ENCODE peak calls at places on chromosomes 3 and 15, in four cellular contexts. V, L, U and J are unnamed samples.

GRCh38 chr3:5729852-5730251 is 542.3 kb downstream of the EDEM1 start:
- DNase-seq in V (peak), L (no peak), U (no peak), J (no peak)

GRCh38 chr3:138359549-138360271 is 11.3 kb downstream of the MRAS start:
- DNase-seq in V (no peak), L (peak), U (no peak), J (no peak)

GRCh38 chr3:140186421-140186920 is 251.5 kb downstream of the CLSTN2 start:
- DNase-seq in V (no peak), L (peak), U (no peak), J (no peak)

GRCh38 chr3:81716870-81717509 is 44.5 kb downstream of the GBE1 start:
- DNase-seq in V (no peak), L (peak), U (no peak), J (no peak)

GRCh38 chr15:58582150-58582549 is 150.4 kb downstream of the LIPC start:
- DNase-seq in V (no peak), L (no peak), U (no peak), J (no peak)

GRCh38 chr15:71443538-71443937 is 328.3 kb downstream of the THSD4 start:
- DNase-seq in V (peak), L (peak), U (no peak), J (peak)

GRCh38 chr3:194330579-194330978 is 20.5 kb downstream of the CPN2 start:
- DNase-seq in V (no peak), L (peak), U (peak), J (no peak)

GRCh38 chr15:43954181-43954621 is 127.4 kb downstream of the WDR76 start:
- DNase-seq in V (no peak), L (peak), U (no peak), J (no peak)

GRCh38 chr3:101036213-101036618 is 43.0 kb upstream of the ABI3BP start:
- DNase-seq in V (peak), L (peak), U (peak), J (no peak)
- H3K4me3 ChIP-seq in V (no peak), L (no peak), U (no peak), J (no peak)

GRCh38 chr3:55486101-55486856 is 827 bp downstream of the WNT5A start:
- DNase-seq in V (peak), L (peak), U (peak), J (peak)
- H3K4me3 ChIP-seq in V (peak), L (peak), U (peak), J (peak)

GRCh38 chr15:51620647-51621046 is 1.9 kb downstream of the DMXL2 start:
- DNase-seq in V (no peak), L (no peak), U (no peak), J (no peak)
- H3K4me3 ChIP-seq in V (peak), L (no peak), U (peak), J (no peak)

GRCh38 chr3:23183114-23183513 is 20.0 kb upstream of the UBE2E2 start:
- DNase-seq in V (no peak), L (no peak), U (no peak), J (no peak)
- H3K4me3 ChIP-seq in V (no peak), L (no peak), U (no peak), J (no peak)

DNA sequence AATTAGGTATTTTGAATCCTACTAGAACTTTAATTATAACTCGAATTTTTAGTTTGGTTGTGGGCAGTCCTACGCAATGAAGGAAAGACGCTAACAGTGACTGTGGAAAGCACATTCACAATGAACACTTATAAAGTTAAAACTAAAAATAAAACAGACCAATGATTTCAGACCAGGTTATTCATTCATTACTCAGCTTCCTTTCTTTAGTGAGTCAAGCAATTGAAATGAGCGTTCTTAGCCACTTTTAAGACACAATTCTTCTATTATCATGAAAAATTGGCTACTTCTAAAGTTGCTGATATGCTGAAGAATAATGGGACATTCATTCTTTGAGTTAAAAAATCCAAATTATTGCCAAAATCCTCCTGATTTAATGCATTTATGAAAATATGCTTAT is 66.0 kb upstream of the CMSS1 start:
- DNase-seq in V (no peak), L (peak), U (no peak), J (no peak)
- H3K4me3 ChIP-seq in V (no peak), L (no peak), U (no peak), J (no peak)

GRCh38 chr15:92048739-92049138 is 195.2 kb downstream of the SLCO3A1 start:
- DNase-seq in V (no peak), L (no peak), U (no peak), J (no peak)

GRCh38 chr15:92047900-92048299 is 194.4 kb downstream of the SLCO3A1 start:
- DNase-seq in V (no peak), L (no peak), U (no peak), J (no peak)

GRCh38 chr15:92037446-92037845 is 183.9 kb downstream of the SLCO3A1 start:
- DNase-seq in V (no peak), L (no peak), U (no peak), J (no peak)

GRCh38 chr15:92044510-92044909 is 191.0 kb downstream of the SLCO3A1 start:
- DNase-seq in V (no peak), L (no peak), U (no peak), J (no peak)

DNA sequence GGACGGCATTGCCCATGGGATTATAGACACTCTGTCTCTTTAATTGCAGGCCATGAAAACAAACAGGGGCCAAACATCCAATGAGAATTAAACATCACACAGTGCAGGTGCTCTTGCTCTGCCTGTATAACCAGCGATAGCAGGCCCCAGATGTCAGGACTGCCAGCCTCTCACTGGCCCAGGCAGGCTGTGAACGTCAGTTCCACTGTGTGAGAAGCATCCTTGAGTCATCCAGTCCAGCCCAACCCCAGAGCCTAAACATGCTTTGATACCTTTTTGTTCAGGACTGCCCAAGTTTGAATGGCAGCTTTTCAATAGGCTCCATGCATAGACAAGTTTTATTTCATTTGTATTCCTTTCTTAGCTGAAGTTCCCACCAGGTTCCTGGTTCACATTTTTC is 189.8 kb downstream of the SLCO3A1 start:
- DNase-seq in V (no peak), L (no peak), U (no peak), J (no peak)
- H3K4me3 ChIP-seq in V (no peak), L (no peak), U (no peak), J (no peak)

GRCh38 chr3:106006001-106006400 is 137.2 kb upstream of the CBLB start:
- DNase-seq in V (no peak), L (peak), U (no peak), J (no peak)

GRCh38 chr3:106001923-106002322 is 133.1 kb upstream of the CBLB start:
- DNase-seq in V (no peak), L (no peak), U (no peak), J (no peak)

GRCh38 chr3:106004841-106005240 is 136.0 kb upstream of the CBLB start:
- DNase-seq in V (no peak), L (peak), U (no peak), J (no peak)

GRCh38 chr3:106006571-106006970 is 137.8 kb upstream of the CBLB start:
- DNase-seq in V (no peak), L (peak), U (no peak), J (no peak)

GRCh38 chr3:106004137-106004600 is 135.4 kb upstream of the CBLB start:
- DNase-seq in V (no peak), L (peak), U (no peak), J (no peak)
- H3K4me3 ChIP-seq in V (no peak), L (peak), U (peak), J (peak)

DNA sequence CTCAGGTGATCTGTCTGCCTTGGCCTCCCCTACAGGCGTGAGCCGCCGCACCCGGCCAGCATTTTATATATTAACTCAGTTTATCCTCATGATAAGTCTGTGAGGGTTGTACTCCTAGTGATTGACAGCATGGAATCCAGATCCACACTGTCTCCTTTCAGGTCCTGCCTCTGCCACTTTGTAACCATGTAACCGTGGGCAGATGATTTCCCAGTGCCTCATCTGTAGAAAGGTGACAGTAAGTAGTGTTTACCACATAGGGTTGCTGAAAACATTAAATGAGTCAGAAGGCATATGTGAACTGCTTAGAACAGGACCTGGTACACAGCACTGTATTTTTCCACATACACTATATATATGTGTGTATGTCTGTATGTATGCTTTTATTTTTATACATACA is 2.4 kb downstream of the FYTTD1 start:
- DNase-seq in V (no peak), L (no peak), U (no peak), J (no peak)
- H3K4me3 ChIP-seq in V (no peak), L (no peak), U (no peak), J (no peak)

DNA sequence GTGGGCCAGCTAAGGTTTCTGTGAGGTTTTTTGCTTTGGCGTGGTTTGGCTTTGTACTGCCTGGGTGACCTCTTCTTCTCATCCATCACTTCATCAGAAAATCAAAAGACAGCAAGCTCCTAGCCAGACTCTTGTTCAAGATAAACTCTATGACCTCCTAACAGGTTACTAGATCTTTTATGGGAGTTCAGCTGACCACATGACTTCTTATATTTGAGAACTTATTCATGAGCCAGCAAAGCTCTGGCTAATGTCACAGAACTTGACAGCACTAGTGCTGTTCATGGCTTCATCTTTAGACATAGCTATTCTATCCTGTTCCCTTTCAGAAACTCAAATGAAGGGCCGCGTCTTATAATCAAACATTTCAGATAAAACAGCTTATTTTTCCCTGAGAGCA is 527.1 kb upstream of the GOLIM4 start:
- DNase-seq in V (no peak), L (no peak), U (no peak), J (no peak)
- H3K4me3 ChIP-seq in V (no peak), L (no peak), U (no peak), J (no peak)

GRCh38 chr15:60454824-60455223 is 24.1 kb downstream of the ICE2 start:
- DNase-seq in V (no peak), L (no peak), U (no peak), J (no peak)
- H3K4me3 ChIP-seq in V (no peak), L (no peak), U (no peak), J (no peak)